ENCODE peak calls at places on chromosomes 16 and 17, in four cellular contexts. E, R, X and B are unnamed samples.
A peak's percentile ranks its signal among the peaks of the same experiment; 100 is the strongest.

GRCh38 chr17:41483991-41484826 is 3.3 kb upstream of the KRT35 start:
- DNase-seq in X (no peak), R (no peak), E (no peak), B (no peak)

GRCh38 chr16:70644763-70645597 is 1.4 kb upstream of the IL34 start:
- DNase-seq in E (no peak), R (no peak), X (no peak), B (no peak)

GRCh38 chr17:53193044-53193443 is 629.7 kb upstream of the KIF2B start:
- DNase-seq in E (no peak), X (no peak), R (no peak), B (no peak)

GRCh38 chr17:8273884-8274444 is 14.5 kb upstream of the RANGRF start:
- DNase-seq in E (no peak), R (peak; percentile 49), X (no peak), B (no peak)

GRCh38 chr16:85187886-85188285 is 75.6 kb upstream of the CIBAR2 start:
- DNase-seq in R (no peak), X (no peak), E (no peak), B (no peak)

GRCh38 chr16:72355561-72355960 is 183.6 kb upstream of the PMFBP1 start:
- DNase-seq in X (no peak), R (no peak), E (no peak), B (no peak)

GRCh38 chr17:81484195-81484979 is 28.2 kb downstream of the ACTG1 start:
- DNase-seq in E (peak; percentile 91), X (peak; percentile 90), R (no peak), B (no peak)

GRCh38 chr17:4501295-4501949 is 2.7 kb downstream of the SPNS2 start:
- DNase-seq in E (no peak), X (no peak), R (no peak), B (no peak)

GRCh38 chr16:23691483-23692189 is 12.9 kb downstream of the PLK1 start:
- DNase-seq in E (no peak), R (peak; percentile 80), X (peak; percentile 32), B (peak; percentile 38)

GRCh38 chr17:1959871-1960569 is 65.1 kb downstream of the RTN4RL1 start:
- DNase-seq in X (no peak), E (no peak), R (no peak), B (no peak)

GRCh38 chr17:59443106-59443505 is 111.7 kb downstream of the YPEL2 start:
- DNase-seq in X (no peak), E (no peak), R (no peak), B (no peak)

GRCh38 chr17:67680445-67681224 is 37.1 kb upstream of the NOL11 start:
- DNase-seq in R (no peak), X (no peak), E (no peak), B (no peak)

GRCh38 chr17:48814504-48814903 is 2.5 kb downstream of the TTLL6 start:
- DNase-seq in X (peak; percentile 23), E (peak; percentile 45), R (no peak), B (no peak)

GRCh38 chr17:19278729-19279128 is 41.6 kb downstream of the EPN2 start:
- DNase-seq in X (no peak), E (no peak), R (no peak), B (no peak)

GRCh38 chr17:33753452-33753851 is 460.4 kb upstream of the ASIC2 start:
- DNase-seq in R (no peak), E (no peak), X (no peak), B (no peak)

GRCh38 chr17:55965051-55965450 is 188.2 kb upstream of the ANKFN1 start:
- DNase-seq in X (no peak), R (no peak), E (no peak), B (no peak)

GRCh38 chr17:29838961-29839360 is 91.1 kb downstream of the SSH2 start:
- DNase-seq in R (no peak), X (no peak), E (peak; percentile 13), B (no peak)
- H3K4me3 ChIP-seq in R (no peak overlapping the region), X (no peak overlapping the region), E (no peak overlapping the region), B (no peak overlapping the region)

GRCh38 chr17:57625511-57625910 is 119.6 kb downstream of the CCDC182 start:
- DNase-seq in R (no peak), E (no peak), X (no peak), B (no peak)

GRCh38 chr17:57624390-57624789 is 120.7 kb downstream of the CCDC182 start:
- DNase-seq in R (peak; percentile 35), X (no peak), E (no peak), B (peak; percentile 61)

GRCh38 chr17:57622327-57622885 is 122.7 kb downstream of the CCDC182 start:
- DNase-seq in X (no peak), R (no peak), E (no peak), B (no peak)

GRCh38 chr17:57622886-57623433 is 122.1 kb downstream of the CCDC182 start:
- DNase-seq in X (no peak), R (no peak), E (peak; percentile 40), B (peak; percentile 70)

DNA sequence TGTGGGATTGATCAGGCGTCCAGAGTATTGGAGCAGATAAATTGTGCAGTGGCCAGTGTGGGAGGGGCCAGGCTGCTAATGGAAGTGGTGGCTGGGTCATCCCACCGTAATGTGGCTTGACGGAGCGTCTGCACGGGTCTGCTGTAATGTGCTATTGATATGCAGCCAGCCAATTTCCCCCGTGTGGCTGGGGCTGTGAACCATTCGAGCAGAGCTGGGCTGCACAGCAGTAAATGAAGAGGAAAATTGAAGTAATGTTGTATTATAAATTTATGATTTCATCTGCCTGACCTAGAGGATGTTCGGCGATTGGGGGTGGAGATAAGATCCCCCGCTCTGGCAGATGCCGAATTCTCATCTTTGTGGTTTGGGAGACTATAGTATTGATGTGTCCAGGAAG is 121.5 kb downstream of the CCDC182 start:
- DNase-seq in X (no peak), E (no peak), R (no peak), B (no peak)
- H3K4me3 ChIP-seq in X (no peak overlapping the region), E (no peak overlapping the region), R (no peak overlapping the region), B (no peak overlapping the region)

DNA sequence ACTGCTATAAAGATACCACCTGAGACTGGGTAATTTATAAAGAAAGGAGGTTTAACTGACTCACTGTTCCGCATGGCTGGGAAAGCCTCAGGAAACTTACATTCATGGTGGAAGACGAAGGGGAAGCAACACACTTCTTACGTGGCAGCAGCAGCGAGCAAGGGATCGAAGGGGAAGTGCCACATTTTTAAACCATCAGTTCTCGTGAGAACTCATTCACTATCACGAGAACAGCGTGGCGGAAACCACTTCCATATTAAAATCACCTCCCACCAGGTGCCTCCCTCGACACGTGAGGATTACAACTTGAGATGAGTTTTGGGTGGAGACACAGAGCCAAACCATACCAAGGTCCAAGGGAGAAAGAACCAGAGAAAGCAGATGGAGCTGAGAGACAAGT is 454.3 kb upstream of the CDH11 start:
- DNase-seq in E (no peak), X (no peak), R (no peak), B (no peak)
- H3K4me3 ChIP-seq in E (no peak overlapping the region), X (no peak overlapping the region), R (no peak overlapping the region), B (no peak overlapping the region)

GRCh38 chr17:32488177-32488542 is 1.4 kb downstream of the CDK5R1 start:
- DNase-seq in E (no peak), X (no peak), R (no peak), B (no peak)
- H3K4me3 ChIP-seq in E (peak overlapping the region; percentile 70), X (no peak overlapping the region), R (no peak overlapping the region), B (no peak overlapping the region)

GRCh38 chr16:4893103-4893862 is 43.7 kb downstream of the PPL start:
- DNase-seq in E (no peak), X (no peak), R (no peak), B (no peak)

GRCh38 chr16:4894276-4895150 is 42.4 kb downstream of the PPL start:
- DNase-seq in R (no peak), X (no peak), E (no peak), B (no peak)

GRCh38 chr16:4892356-4893102 is 44.4 kb downstream of the PPL start:
- DNase-seq in R (no peak), X (no peak), E (peak; percentile 40), B (no peak)

GRCh38 chr16:4897328-4897727 is 39.6 kb downstream of the PPL start:
- DNase-seq in E (no peak), X (no peak), R (no peak), B (no peak)

GRCh38 chr16:4895366-4895765 is 41.6 kb downstream of the PPL start:
- DNase-seq in E (no peak), R (no peak), X (no peak), B (no peak)
- H3K4me3 ChIP-seq in E (no peak overlapping the region), R (no peak overlapping the region), X (no peak overlapping the region), B (no peak overlapping the region)

DNA sequence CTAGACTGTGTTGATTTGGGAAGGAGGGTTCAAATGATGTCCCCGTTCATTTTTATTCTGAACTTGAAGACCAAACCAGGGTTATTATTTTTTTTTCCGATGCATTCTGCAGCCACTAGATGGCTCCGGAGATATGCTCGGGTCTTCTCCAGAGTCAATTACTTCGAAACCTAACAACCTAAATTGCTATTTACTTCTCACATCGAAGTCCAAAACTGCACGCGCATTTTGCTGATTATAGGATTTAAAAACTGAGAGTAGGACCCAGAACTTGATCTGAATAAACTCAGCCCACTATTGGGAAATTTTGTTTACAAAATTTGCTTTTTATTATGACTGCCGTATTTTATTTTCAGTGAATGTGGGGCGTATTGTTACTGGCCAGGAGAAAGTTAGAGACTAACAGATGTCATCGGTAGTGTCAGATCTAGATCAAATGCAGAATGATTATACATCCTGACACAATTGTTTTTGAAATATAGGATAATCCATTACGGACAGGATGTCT is 263.8 kb downstream of the HS3ST3A1 start:
- DNase-seq in X (peak; percentile 3), E (peak; percentile 20), R (no peak), B (no peak)
- H3K4me3 ChIP-seq in X (no peak overlapping the region), E (peak overlapping the region; percentile 44), R (peak overlapping the region; percentile 41), B (peak overlapping the region; percentile 33)

GRCh38 chr17:35241520-35241919 is 1.4 kb upstream of the SLFN5 start:
- DNase-seq in E (no peak), R (no peak), X (no peak), B (no peak)

GRCh38 chr17:35238817-35239216 is 4.1 kb upstream of the SLFN5 start:
- DNase-seq in E (no peak), R (peak; percentile 15), X (no peak), B (no peak)

GRCh38 chr17:35239823-35240222 is 3.0 kb upstream of the SLFN5 start:
- DNase-seq in X (no peak), E (no peak), R (no peak), B (no peak)

GRCh38 chr17:35242158-35242804 is 591 bp upstream of the SLFN5 start:
- DNase-seq in R (peak; percentile 16), E (peak; percentile 34), X (peak; percentile 74), B (no peak)

GRCh38 chr17:35240861-35241260 is 2.0 kb upstream of the SLFN5 start:
- DNase-seq in R (no peak), E (no peak), X (no peak), B (no peak)
- H3K4me3 ChIP-seq in R (no peak overlapping the region), E (peak overlapping the region; percentile 82), X (no peak overlapping the region), B (no peak overlapping the region)

DNA sequence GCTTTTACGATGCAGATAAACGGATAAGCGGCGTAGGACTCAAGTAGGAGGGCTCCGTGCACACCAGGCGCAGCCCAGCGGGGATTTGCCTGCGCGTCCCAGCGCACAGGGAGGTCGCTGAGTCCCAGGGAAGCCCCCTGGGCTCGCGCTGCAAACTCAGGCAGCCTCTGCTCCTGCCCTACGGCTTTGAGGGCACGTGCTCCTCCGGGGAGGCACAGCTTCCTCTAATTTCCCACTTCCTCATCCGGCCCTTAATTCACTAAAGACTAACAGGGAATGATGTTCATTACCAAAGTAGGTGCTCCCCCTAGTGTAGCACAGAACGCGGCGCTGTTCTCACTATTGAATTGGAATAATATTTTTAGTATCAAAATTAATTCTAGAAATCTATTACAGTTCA is 825.4 kb downstream of the KCNJ18 start:
- DNase-seq in X (no peak), E (no peak), R (no peak), B (no peak)
- H3K4me3 ChIP-seq in X (no peak overlapping the region), E (no peak overlapping the region), R (no peak overlapping the region), B (no peak overlapping the region)